ENCODE peak calls at places on chromosomes 11 and 22, in five cellular contexts. W is uterus, N is RWPE1, J is AG10803, O is endothelial cell. L is an unnamed sample.

GRCh38 chr11:88174627-88175003 is 628 bp downstream of the RAB38 start:
- DNase-seq in W (peak; percentile 60), N (peak; percentile 71), J (peak; percentile 74), O (peak; percentile 60), L (peak; percentile 50)

GRCh38 chr11:123475478-123475877 is 45.4 kb downstream of the GRAMD1B start:
- DNase-seq in O (peak; percentile 18), J (peak; percentile 45), N (no peak), W (no peak), L (peak; percentile 16)

GRCh38 chr22:48425091-48425506 is 1402.6 kb downstream of the BRD1 start:
- DNase-seq in O (no peak), W (no peak), J (no peak), N (no peak), L (no peak)

GRCh38 chr11:62479631-62480201 is 60.9 kb downstream of the SCGB1A1 start:
- DNase-seq in N (no peak), O (no peak), W (peak; percentile 29), J (no peak), L (no peak)

GRCh38 chr11:14423633-14424032 is 64.7 kb upstream of the RRAS2 start:
- DNase-seq in W (no peak), J (peak; percentile 79), N (no peak), O (no peak), L (no peak)

GRCh38 chr11:104159356-104159755 is 4.6 kb downstream of the PDGFD start:
- DNase-seq in W (no peak), O (no peak), N (no peak), J (no peak), L (no peak)

GRCh38 chr22:41254230-41254629 is 13.5 kb upstream of the CHADL start:
- DNase-seq in O (no peak), J (no peak), N (no peak), W (no peak), L (no peak)

GRCh38 chr11:6746086-6746618 is 25.6 kb downstream of the OR2AG2 start:
- DNase-seq in W (no peak), N (no peak), O (no peak), J (no peak), L (no peak)

GRCh38 chr22:45867118-45867905 is 109.7 kb downstream of the WNT7B start:
- DNase-seq in N (no peak), O (peak; percentile 55), J (peak; percentile 35), W (no peak), L (peak; percentile 62)

GRCh38 chr11:92707173-92707619 is 262.3 kb upstream of the MTNR1B start:
- DNase-seq in J (no peak), W (no peak), O (no peak), N (peak; percentile 67), L (no peak)

GRCh38 chr11:88175004-88175706 is at the start of gene RAB38:
- DNase-seq in O (peak; percentile 47), N (peak; percentile 75), W (peak; percentile 40), J (no peak), L (peak; percentile 71)

GRCh38 chr22:41557401-41558240 is 3.2 kb upstream of the CSDC2 start:
- DNase-seq in J (peak; percentile 80), O (no peak), N (no peak), W (peak; percentile 79), L (no peak)

GRCh38 chr22:30649430-30650007 is 13.9 kb downstream of the SLC35E4 start:
- DNase-seq in O (no peak), J (peak; percentile 56), W (peak; percentile 50), N (peak; percentile 76), L (no peak)

GRCh38 chr11:86818466-86819282 is 18.3 kb downstream of the PRSS23 start:
- DNase-seq in O (no peak), W (no peak), J (peak; percentile 77), N (peak; percentile 54), L (no peak)

GRCh38 chr11:86214710-86215109 is 29.8 kb upstream of the EED start:
- DNase-seq in J (no peak), N (no peak), O (no peak), W (no peak), L (no peak)

GRCh38 chr11:131498631-131499053 is 128.2 kb downstream of the NTM start:
- DNase-seq in W (no peak), J (no peak), O (no peak), N (no peak), L (no peak)

GRCh38 chr11:131506376-131506775 is 136.0 kb downstream of the NTM start:
- DNase-seq in J (no peak), N (no peak), W (no peak), O (no peak), L (peak; percentile 64)

GRCh38 chr11:131499199-131499598 is 128.8 kb downstream of the NTM start:
- DNase-seq in O (no peak), J (no peak), N (no peak), W (no peak), L (no peak)

GRCh38 chr11:131503017-131503416 is 132.6 kb downstream of the NTM start:
- DNase-seq in J (no peak), O (no peak), W (no peak), N (no peak), L (no peak)

GRCh38 chr11:131504199-131504949 is 134.0 kb downstream of the NTM start:
- DNase-seq in O (peak; percentile 44), J (peak; percentile 4), W (no peak), N (no peak), L (peak; percentile 59)
- TF ChIP-seq CTCF in O (no peak), J (no peak), W (no peak), N (no peak), L (no peak)

GRCh38 chr11:46362146-46363030 is 15.1 kb downstream of the DGKZ start:
- DNase-seq in W (no peak), N (no peak), J (no peak), O (no peak), L (no peak)

GRCh38 chr11:46364791-46365190 is 16.7 kb upstream of the MDK start:
- DNase-seq in W (no peak), J (no peak), N (no peak), O (no peak), L (no peak)

GRCh38 chr11:46364056-46364455 is 16.8 kb downstream of the DGKZ start:
- DNase-seq in O (no peak), N (no peak), W (no peak), J (no peak), L (no peak)

GRCh38 chr11:46363031-46363407 is 15.8 kb downstream of the DGKZ start:
- DNase-seq in N (peak; percentile 63), O (peak; percentile 65), J (peak; percentile 58), W (peak; percentile 56), L (no peak)

DNA sequence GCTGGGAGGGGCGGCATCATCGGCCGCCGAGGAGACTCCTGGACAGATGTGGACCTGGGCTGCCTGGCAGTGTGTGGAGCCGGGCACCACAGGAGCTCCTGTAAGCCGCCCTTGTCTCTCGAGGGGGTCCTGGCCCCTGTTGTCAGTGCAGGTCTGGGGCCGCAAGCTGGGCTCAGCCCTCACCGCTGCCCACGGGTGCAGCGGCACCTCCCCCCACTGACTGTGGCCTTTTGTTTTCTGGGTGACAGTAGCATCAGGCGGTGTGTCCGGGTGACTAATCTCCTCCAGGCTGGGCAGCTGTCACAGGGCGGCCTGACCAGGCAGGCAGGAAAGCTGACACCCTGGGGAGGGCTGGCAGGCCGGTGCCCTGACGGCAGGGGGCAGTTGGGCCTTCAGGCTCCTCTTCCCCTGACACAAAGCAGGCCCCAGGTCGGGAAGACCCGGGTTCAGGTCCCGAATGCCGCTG is 16.2 kb downstream of the DGKZ start:
- DNase-seq in W (no peak), J (peak; percentile 29), O (no peak), N (peak; percentile 67), L (no peak)
- TF ChIP-seq CTCF in W (no peak), J (no peak), O (no peak), N (no peak), L (no peak)

DNA sequence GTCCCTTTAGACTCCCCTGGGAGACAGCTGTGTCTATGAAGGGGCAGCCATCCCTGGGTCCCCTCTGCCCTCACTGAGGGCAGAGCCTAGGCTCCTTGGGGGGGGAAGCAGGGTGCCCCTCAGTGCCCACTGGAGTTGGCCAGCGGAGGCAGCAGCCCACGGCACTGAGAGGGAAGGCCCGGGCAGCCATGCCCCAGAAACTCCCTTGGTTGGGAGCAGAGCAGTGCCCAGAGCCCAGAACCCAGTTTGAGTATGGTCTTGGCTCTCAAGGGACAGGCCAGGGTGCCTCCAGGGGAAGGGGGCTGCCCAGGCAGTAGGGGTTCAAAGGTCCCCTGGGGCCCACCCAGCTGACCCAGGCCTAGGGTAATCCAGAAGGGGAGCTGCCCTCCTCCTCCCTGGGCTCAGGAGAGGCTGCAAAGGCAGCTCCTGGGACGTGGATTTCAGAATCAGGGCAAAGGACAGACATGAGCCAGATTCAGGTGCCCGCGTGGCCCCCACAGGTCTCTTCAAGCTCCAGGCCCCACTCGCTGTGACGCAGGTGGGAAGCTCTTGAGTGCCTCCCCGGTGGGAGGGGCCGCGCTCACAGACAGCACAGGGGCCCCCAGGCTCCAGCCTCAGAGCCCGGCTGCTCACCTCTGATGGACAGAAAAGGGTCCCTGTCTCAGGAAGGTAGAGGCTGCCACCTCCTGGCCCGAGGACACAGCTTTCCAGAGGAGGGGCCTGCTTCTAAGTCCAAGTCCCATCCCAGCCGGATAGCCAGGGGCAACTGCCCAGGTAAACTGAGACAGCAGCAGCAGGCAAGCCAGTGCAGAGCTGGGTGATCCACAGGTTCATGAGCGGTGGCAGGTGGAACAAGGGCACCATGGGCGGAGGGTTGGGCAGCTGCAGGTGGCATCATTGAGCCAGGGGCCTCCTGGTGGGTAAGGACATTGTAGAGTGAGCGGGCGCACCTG is 2.6 kb downstream of the C11orf21 start:
- DNase-seq in J (no peak), N (peak; percentile 57), O (peak; percentile 49), W (no peak), L (peak; percentile 47)
- TF ChIP-seq CTCF in J (no peak), N (peak; percentile 31), O (no peak), W (peak; percentile 40), L (peak; percentile 43)

DNA sequence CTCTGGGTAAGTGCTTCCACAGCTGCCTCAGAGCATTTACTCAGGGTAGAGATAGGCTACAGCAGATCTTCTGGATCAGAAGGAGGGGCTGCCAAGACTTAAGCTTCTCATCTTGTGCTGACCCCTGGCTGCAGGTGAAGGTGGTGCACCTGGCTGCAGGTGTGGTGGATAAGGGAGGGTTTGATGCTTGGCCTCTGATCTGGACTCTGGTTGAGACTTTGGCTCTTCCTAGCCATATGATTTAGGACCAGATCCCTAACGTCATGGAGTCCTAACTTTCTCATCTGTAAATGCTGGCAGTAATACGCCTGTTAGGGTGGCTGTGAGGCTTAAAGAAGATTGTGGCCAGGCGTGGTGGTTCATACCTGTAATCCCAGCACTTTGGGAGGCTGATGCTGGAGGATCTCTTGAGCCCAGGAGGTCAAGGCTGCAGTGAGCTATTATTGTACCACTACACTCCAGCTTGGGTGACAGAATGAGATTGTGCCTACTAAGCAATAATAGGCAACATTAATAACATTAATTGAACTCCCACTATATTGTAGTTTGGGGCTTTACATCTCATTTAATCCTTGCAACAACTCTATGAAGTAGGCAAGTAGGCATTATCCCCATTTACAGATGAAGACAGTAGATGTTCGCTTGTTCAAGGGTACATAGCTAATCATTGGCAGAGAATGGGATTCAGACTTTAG is 10.7 kb downstream of the DTX4 start:
- DNase-seq in O (no peak), N (no peak), J (no peak), W (no peak), L (no peak)
- TF ChIP-seq CTCF in O (peak; percentile 41), N (no peak), J (no peak), W (no peak), L (peak; percentile 12)